ENCODE peak calls at places on chromosomes 1 and 21, in seven cellular contexts. C, J, L, S, H, P and O are unnamed samples.

GRCh38 chr21:43204638-43205037 is 35.8 kb downstream of the CRYAA start:
- DNase-seq in C (no peak), J (no peak), L (no peak), S (no peak), H (no peak), P (no peak), O (no peak)

GRCh38 chr21:41965447-41966340 is 11.9 kb upstream of the C2CD2 start:
- DNase-seq in C (no peak), J (no peak), L (no peak), S (no peak), H (no peak), P (no peak), O (no peak)

GRCh38 chr21:17513214-17514123 is 626 bp downstream of the CXADR start:
- DNase-seq in C (peak), J (peak), L (peak), S (peak), H (peak), P (no peak), O (no peak)

GRCh38 chr1:1858382-1859086 is 32.4 kb downstream of the GNB1 start:
- DNase-seq in C (peak), J (no peak), L (peak), S (peak), H (peak), P (no peak), O (peak)

GRCh38 chr1:26121854-26122773 is 10.5 kb downstream of the PDIK1L start:
- DNase-seq in C (no peak), J (no peak), L (no peak), S (no peak), H (no peak), P (peak), O (no peak)

GRCh38 chr1:178279287-178279686 is 185.4 kb downstream of the RASAL2 start:
- DNase-seq in C (no peak), J (no peak), L (no peak), S (no peak), H (no peak), P (peak), O (no peak)

GRCh38 chr1:76269175-76269574 is 194.6 kb downstream of the ST6GALNAC3 start:
- DNase-seq in C (peak), J (no peak), L (no peak), S (no peak), H (peak), P (no peak), O (no peak)

GRCh38 chr1:66527688-66528087 is 6.3 kb upstream of the SGIP1 start:
- DNase-seq in C (peak), J (no peak), L (no peak), S (peak), H (no peak), P (no peak), O (no peak)

GRCh38 chr1:111813440-111814304 is 58.0 kb downstream of the DDX20 start:
- DNase-seq in C (no peak), J (peak), L (no peak), S (no peak), H (no peak), P (no peak), O (peak)

GRCh38 chr1:197736689-197737088 is 38.6 kb downstream of the DENND1B start:
- DNase-seq in C (peak), J (no peak), L (no peak), S (peak), H (no peak), P (peak), O (no peak)

GRCh38 chr21:39885119-39885848 is 18.0 kb downstream of the PCP4 start:
- DNase-seq in C (no peak), J (no peak), L (no peak), S (no peak), H (no peak), P (no peak), O (peak)

GRCh38 chr1:68378296-68379084 is 71.3 kb downstream of the RPE65 start:
- DNase-seq in C (peak), J (no peak), L (no peak), S (peak), H (no peak), P (peak), O (no peak)

GRCh38 chr1:161502641-161503393 is 2.4 kb upstream of the FCGR2A start:
- DNase-seq in C (peak), J (no peak), L (no peak), S (peak), H (no peak), P (no peak), O (no peak)

GRCh38 chr1:211296396-211296795 is 30.2 kb upstream of the TRAF5 start:
- DNase-seq in C (no peak), J (no peak), L (no peak), S (no peak), H (no peak), P (no peak), O (no peak)

GRCh38 chr21:45336870-45337269 is 49.2 kb upstream of the POFUT2 start:
- DNase-seq in C (no peak), J (no peak), L (no peak), S (no peak), H (no peak), P (no peak), O (no peak)

GRCh38 chr1:41274827-41275519 is 32.9 kb upstream of the SCMH1 start:
- DNase-seq in C (peak), J (no peak), L (no peak), S (no peak), H (no peak), P (no peak), O (no peak)

GRCh38 chr1:195714248-195714647 is 894.0 kb downstream of the KCNT2 start:
- DNase-seq in C (peak), J (no peak), L (no peak), S (peak), H (no peak), P (no peak), O (no peak)

GRCh38 chr1:113444857-113445256 is 54.5 kb downstream of the MAGI3 start:
- DNase-seq in C (no peak), J (no peak), L (no peak), S (no peak), H (no peak), P (no peak), O (no peak)

GRCh38 chr1:6241887-6242740 is 1.9 kb upstream of the HES3 start:
- DNase-seq in C (peak), J (no peak), L (no peak), S (no peak), H (no peak), P (no peak), O (no peak)

GRCh38 chr21:44485254-44485793 is 30.0 kb downstream of the LRRC3 start:
- DNase-seq in C (no peak), J (no peak), L (peak), S (no peak), H (peak), P (no peak), O (peak)

GRCh38 chr1:176193663-176194062 is 13.4 kb downstream of the COP1 start:
- DNase-seq in C (no peak), J (no peak), L (no peak), S (no peak), H (no peak), P (no peak), O (no peak)

GRCh38 chr1:206982216-206982615 is 12.0 kb upstream of the FCAMR start:
- DNase-seq in C (peak), J (peak), L (peak), S (peak), H (peak), P (peak), O (peak)

GRCh38 chr1:12231276-12231595 is 1.4 kb downstream of the VPS13D start:
- DNase-seq in C (peak), J (no peak), L (no peak), S (peak), H (no peak), P (peak), O (no peak)

GRCh38 chr21:41817228-41817627 is 50.4 kb upstream of the RIPK4 start:
- DNase-seq in C (peak), J (peak), L (peak), S (peak), H (peak), P (peak), O (peak)

GRCh38 chr1:233081686-233082085 is 131.3 kb downstream of the NTPCR start:
- DNase-seq in C (no peak), J (no peak), L (no peak), S (peak), H (no peak), P (no peak), O (no peak)

GRCh38 chr1:54125671-54126070 is 27.1 kb downstream of the CDCP2 start:
- DNase-seq in C (peak), J (no peak), L (no peak), S (peak), H (no peak), P (no peak), O (no peak)

GRCh38 chr21:41851090-41851790 is 27.9 kb downstream of the PRDM15 start:
- DNase-seq in C (no peak), J (no peak), L (no peak), S (no peak), H (no peak), P (no peak), O (peak)

GRCh38 chr1:175742790-175743459 is 470 bp downstream of the TNR start:
- DNase-seq in C (peak), J (no peak), L (no peak), S (peak), H (no peak), P (no peak), O (peak)